ENCODE peak calls at places on chromosomes 11 and 22, in seven cellular contexts. F is pancreas; J is CD8-positive, alpha-beta memory T cell; D is heart right ventricle; G is H9; Y is foreskin keratinocyte; B is uterus. C is an unnamed sample. For H3K4me1, the result is how much of the 10 kb centered on the place peaks cover.

GRCh38 chr22:46432164-46433068 is 96.9 kb downstream of the TRMU start:
- DNase-seq in Y (no peak), J (peak), F (no peak), B (no peak), D (no peak), G (no peak), C (no peak)

GRCh38 chr22:31654408-31654807 is 7.6 kb downstream of the PISD start:
- DNase-seq in J (no peak), F (no peak), D (no peak), Y (no peak), B (no peak), G (no peak), C (no peak)

GRCh38 chr11:129750343-129751292 is 65.0 kb upstream of the TMEM45B start:
- DNase-seq in G (peak), B (peak), F (peak), D (peak), J (peak), Y (peak), C (peak)

GRCh38 chr11:58928691-58929090 is 10.6 kb upstream of the GLYATL1 start:
- DNase-seq in Y (no peak), B (no peak), G (no peak), F (no peak), D (no peak), J (no peak), C (no peak)

GRCh38 chr11:123357990-123358827 is 71.9 kb upstream of the GRAMD1B start:
- DNase-seq in B (no peak), F (no peak), Y (no peak), J (no peak), G (peak), D (peak), C (no peak)

GRCh38 chr11:69099193-69099592 is 50.5 kb downstream of the TPCN2 start:
- DNase-seq in F (no peak), G (no peak), Y (no peak), J (no peak), B (no peak), D (no peak), C (no peak)

GRCh38 chr11:16604784-16605439 is 133.5 kb upstream of the C11orf58 start:
- DNase-seq in D (peak), G (peak), Y (peak), B (no peak), F (peak), J (no peak), C (peak)

GRCh38 chr22:26401726-26402125 is 27.3 kb upstream of the ASPHD2 start:
- DNase-seq in D (no peak), B (no peak), J (no peak), G (peak), Y (no peak), F (no peak), C (no peak)

GRCh38 chr11:205221-206001 is 1.8 kb downstream of the BET1L start:
- DNase-seq in D (no peak), J (no peak), B (no peak), G (no peak), Y (no peak), F (no peak), C (peak)

GRCh38 chr22:25824828-25825474 is 83.0 kb downstream of the MYO18B start:
- DNase-seq in B (no peak), Y (no peak), J (no peak), F (no peak), D (no peak), G (no peak), C (no peak)

GRCh38 chr22:20867179-20868099 is 8.6 kb downstream of the SNAP29 start:
- DNase-seq in Y (no peak), J (no peak), D (peak), F (peak), B (peak), G (no peak), C (peak)

GRCh38 chr11:69889400-69890372 is 70.5 kb upstream of the FGF3 start:
- DNase-seq in Y (no peak), G (peak), D (no peak), B (no peak), J (no peak), F (no peak), C (peak)

GRCh38 chr22:35910013-35910860 is 118.4 kb downstream of the RBFOX2 start:
- DNase-seq in B (no peak), D (no peak), J (no peak), G (no peak), F (no peak), Y (no peak), C (no peak)

DNA sequence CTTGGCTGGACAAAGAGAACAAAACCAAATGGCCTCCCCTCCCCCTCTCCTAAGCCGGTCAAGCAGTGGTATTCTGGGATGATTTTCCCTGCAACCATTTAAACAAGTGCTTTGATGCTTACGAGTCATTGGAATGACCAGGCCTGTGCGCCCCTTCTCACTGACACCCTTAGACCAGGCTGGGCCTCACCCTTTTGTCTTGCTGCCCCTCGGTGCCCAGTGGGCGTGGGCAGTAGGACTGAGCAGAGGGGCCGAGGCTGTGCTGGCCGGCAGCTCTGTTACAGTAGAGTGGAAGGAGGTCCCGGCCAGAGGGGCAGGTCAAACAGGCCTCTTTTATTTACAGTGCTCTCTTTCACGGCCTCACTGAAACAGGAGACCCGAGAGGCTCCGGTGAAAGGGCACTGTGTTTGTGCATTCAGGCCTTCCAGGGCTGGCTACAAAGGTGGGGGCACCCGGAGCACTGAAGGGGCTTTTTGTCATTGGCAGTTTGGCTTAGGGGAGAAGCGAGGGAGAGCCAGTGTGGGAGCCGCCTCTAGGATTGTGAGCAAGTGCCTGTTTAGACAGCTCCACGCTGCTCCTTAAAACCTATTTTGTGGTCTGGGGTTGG is 32.4 kb downstream of the ZBTB16 start:
- DNase-seq in D (no peak), G (no peak), F (no peak), J (no peak), B (no peak), Y (no peak), C (no peak)
- H3K4me1 ChIP-seq in D (half or more), G (under half), F (half or more), J (under half), B (under half), Y (under half), C (under half)

GRCh38 chr22:40624770-40625169 is 11.7 kb downstream of the MRTFA start:
- DNase-seq in Y (no peak), J (no peak), B (no peak), F (no peak), G (no peak), D (no peak), C (no peak)
- H3K4me1 ChIP-seq in Y (under half), J (under half), B (under half), F (under half), G (under half), D (half or more), C (under half)

GRCh38 chr11:83026229-83026628 is 45.5 kb downstream of the RAB30 start:
- DNase-seq in Y (no peak), F (no peak), J (no peak), G (no peak), B (no peak), D (no peak), C (no peak)

GRCh38 chr11:83021780-83022125 is 49.9 kb downstream of the RAB30 start:
- DNase-seq in D (no peak), G (no peak), J (no peak), F (no peak), Y (no peak), B (no peak), C (no peak)

GRCh38 chr11:83025267-83025704 is 46.4 kb downstream of the RAB30 start:
- DNase-seq in Y (no peak), G (no peak), F (no peak), J (no peak), D (no peak), B (no peak), C (no peak)

GRCh38 chr11:83023410-83023809 is 48.3 kb downstream of the RAB30 start:
- DNase-seq in B (no peak), J (no peak), G (no peak), D (no peak), F (no peak), Y (no peak), C (no peak)

DNA sequence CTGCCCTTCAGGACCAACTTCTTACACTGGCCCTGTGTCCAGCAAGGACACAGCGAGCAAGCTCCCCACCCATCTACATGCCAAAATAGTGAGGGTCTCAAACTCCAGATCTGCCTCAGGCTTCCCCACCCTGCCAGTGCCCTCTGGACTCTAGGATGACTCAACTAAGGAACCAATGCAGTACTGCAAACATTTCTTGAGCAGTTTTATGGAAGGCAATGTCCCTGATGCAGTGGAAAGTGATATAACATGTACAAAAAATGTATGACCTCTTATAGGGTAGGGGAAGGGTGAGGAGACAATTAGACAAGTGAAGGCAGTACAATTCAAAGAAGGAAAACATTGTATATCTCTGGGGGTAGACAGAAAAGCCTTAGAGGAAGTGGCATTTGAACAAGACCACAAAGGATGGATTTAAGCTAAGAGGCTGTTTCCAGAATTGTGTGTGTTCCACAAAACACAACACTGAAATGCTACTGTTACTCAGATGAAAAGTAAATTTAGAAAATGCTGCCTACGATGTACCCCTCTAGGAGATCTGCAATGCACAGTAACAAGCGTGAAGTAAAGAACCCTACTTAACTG is 47.3 kb downstream of the RAB30 start:
- DNase-seq in Y (no peak), D (no peak), J (no peak), B (no peak), F (no peak), G (no peak), C (no peak)
- H3K4me1 ChIP-seq in Y (under half), D (under half), J (under half), B (under half), F (under half), G (under half), C (under half)

DNA sequence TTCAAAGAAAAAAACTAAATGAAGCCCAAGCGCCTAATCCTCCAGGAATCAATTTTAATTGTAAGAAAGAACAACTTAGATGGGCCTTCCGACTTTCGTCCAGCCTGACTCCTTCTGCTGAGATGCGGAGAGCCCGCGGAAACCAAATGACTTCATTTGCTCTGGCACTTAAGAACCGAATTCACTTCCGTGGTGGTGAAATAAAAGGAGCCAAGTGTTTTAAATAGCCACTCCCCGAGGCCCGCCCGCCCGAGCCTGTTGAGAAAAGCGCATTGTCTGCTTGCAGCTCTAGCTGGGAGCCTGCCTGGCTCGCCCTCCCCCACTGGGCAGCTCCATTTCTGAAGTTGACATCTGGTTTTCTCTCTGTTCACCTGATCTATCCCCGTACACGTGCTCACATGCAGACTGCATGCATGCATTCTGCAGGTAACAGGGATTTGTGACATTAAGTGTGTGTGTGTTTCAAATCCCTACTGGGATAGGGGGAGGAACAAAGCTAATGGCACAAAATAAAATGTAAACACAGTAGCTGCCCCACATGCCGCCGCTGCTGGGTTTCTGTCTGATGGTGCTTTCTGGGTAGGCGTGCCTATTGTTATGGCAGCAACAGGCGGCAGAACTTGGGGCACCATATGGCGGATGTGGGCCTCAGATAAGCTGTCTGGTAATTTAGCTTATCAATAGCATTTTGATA is 6.2 kb downstream of the TEAD1 start:
- DNase-seq in Y (peak), J (no peak), B (peak), F (peak), G (peak), D (peak), C (peak)
- H3K4me1 ChIP-seq in Y (under half), J (under half), B (under half), F (under half), G (under half), D (half or more), C (under half)

GRCh38 chr11:64327993-64328392 is 10.1 kb downstream of the PRDX5 start:
- DNase-seq in G (no peak), F (no peak), D (no peak), B (no peak), Y (no peak), J (no peak), C (no peak)

GRCh38 chr11:64322925-64323260 is 5.0 kb downstream of the PRDX5 start:
- DNase-seq in B (no peak), D (no peak), Y (no peak), J (no peak), G (no peak), F (no peak), C (no peak)

GRCh38 chr11:64327338-64327737 is 9.4 kb downstream of the PRDX5 start:
- DNase-seq in Y (no peak), D (no peak), F (no peak), J (no peak), G (no peak), B (no peak), C (no peak)

GRCh38 chr11:64323373-64323772 is 5.5 kb downstream of the PRDX5 start:
- DNase-seq in G (no peak), D (no peak), Y (no peak), J (no peak), B (no peak), F (no peak), C (no peak)

DNA sequence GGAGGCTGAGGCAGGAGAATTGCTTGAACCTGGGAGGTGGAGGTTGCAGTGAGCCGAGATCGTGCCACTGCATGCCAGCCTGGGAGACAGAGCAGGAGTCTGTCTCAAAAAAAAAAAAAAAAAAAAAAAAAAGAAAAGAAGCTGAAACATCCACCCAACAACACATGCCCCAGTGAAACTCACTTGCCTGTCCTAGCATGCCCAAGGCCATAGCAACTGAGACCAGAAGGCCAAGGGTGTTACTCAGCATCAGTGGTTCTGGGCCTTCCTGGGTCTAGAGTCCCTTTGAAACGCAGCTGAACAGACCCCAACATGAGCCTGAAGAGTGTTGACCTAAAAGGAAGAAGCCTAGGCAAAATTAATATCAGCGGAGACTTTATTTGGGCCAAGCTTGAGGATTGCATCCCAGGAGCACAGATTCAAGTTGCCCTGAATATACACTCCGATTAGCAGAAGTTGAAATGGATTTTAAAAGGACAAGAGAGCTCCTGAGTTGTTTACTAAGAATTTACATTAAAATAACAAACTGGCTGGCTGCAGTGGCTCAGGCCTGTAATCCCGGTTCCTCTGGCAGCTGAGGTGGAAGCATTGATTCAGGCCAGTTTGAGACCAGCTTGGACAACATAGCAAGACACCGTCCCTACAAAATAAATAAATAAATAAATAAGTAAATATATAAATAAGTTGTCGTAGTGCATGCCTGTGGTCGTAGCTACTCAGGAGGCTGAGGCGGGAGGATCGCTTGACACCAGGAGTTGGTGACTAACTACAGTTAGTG is 7.0 kb downstream of the PRDX5 start:
- DNase-seq in B (no peak), G (no peak), Y (peak), J (no peak), F (no peak), D (no peak), C (peak)
- H3K4me1 ChIP-seq in B (under half), G (under half), Y (under half), J (under half), F (under half), D (under half), C (under half)

DNA sequence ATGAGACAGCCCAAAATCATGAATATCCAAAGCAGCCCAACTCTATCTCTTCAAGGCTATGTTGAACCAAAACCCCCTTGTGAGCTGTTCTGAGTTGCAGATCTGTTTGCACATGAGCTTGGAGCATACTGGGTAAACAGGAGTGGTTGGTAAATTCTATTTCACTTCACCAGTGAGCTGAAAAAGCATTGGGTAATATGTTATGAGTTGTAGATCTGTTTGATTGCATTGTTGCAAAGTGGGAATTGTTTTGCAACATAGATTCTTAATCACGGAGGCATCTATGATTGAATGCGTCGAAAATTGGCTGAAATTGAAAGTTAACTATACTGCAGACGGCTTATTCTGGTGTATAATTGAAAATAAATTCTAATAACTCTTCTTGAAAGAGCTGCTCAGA is 263.6 kb downstream of the NTM start:
- DNase-seq in J (no peak), B (no peak), Y (no peak), F (no peak), G (no peak), D (no peak), C (no peak)
- H3K4me1 ChIP-seq in J (under half), B (under half), Y (under half), F (under half), G (under half), D (under half), C (under half)

DNA sequence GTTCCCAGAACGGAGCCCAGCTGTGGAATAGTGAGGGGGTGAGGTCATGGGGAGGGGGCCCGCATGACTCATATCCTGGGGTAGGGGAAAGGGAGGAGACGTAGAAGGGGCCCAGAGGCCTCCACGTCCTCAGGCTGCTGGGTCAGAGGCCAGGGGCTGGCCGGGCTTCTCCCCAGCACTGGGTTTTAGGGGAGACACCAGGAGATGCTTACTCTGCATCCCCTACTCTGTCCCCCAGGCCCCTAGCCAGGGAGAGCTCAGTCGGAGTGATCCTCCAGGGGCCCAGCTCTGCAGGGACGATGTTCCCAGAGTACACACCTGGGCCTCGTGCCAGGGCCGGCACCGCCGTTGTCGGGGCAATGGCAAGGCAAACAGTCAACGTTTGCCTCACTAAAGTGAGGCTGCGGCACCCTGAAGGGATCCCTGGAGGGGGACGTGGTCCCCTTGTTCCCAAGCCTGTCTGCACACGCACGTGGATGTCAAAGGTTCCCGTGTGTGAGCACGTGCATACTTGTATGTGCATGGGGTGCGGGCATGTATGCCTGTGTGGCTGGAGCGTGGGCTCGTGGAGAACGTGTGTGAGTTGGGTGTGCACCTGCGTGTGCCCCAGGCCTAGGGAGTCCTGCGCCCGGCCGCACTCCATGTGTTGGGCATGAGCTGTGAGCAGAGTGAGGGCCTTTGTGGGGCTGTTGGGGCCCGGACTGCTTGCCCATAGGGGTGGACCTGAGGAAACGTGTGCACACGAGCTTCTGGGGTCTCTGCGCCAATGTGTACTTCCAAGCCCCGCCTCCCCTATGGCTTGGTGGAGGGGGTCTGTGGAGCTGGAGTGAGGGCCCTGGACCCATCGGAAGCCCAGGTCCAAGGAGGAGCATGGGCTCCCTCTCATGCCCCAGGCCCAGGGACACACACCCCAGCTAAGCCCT is 14.2 kb downstream of the PRR33 start:
- DNase-seq in G (no peak), B (peak), D (peak), J (peak), Y (peak), F (peak), C (no peak)
- H3K4me1 ChIP-seq in G (under half), B (under half), D (half or more), J (under half), Y (under half), F (under half), C (under half)